ENCODE peak calls at places on chromosomes 2 and 18, in five cellular contexts. J is fibroblast of lung, D is progenitor cell of endocrine pancreas, A is cardiac fibroblast, U is NCI-H1436. M is an unnamed sample.

GRCh38 chr2:129884221-129884786 is 95.2 kb upstream of the RAB6C start:
- DNase-seq in J (no peak), D (peak; percentile 8), A (no peak), U (no peak), M (no peak)

GRCh38 chr18:21191596-21192307 is 50.3 kb upstream of the GREB1L start:
- DNase-seq in J (peak; percentile 46), D (peak; percentile 17), A (peak; percentile 78), U (peak; percentile 16), M (peak; percentile 47)

GRCh38 chr2:1655461-1655860 is 88.9 kb downstream of the PXDN start:
- DNase-seq in J (peak; percentile 39), D (no peak), A (peak; percentile 23), U (no peak), M (no peak)

GRCh38 chr2:57957238-57957637 is 89.4 kb upstream of the VRK2 start:
- DNase-seq in J (no peak), D (no peak), A (no peak), U (no peak), M (no peak)

GRCh38 chr2:53964987-53965687 is 5.7 kb downstream of the PSME4 start:
- DNase-seq in J (no peak), D (no peak), A (no peak), U (no peak), M (no peak)

GRCh38 chr2:181138816-181139215 is 158.4 kb downstream of the UBE2E3 start:
- DNase-seq in J (peak; percentile 21), D (no peak), A (peak; percentile 67), U (no peak), M (no peak)

GRCh38 chr2:238024986-238025385 is 35.8 kb upstream of the SCLY start:
- DNase-seq in J (peak; percentile 87), D (no peak), A (peak; percentile 65), U (no peak), M (no peak)

GRCh38 chr18:58314284-58314683 is 270.3 kb downstream of the NEDD4L start:
- DNase-seq in J (peak; percentile 96), D (no peak), A (peak; percentile 96), U (no peak), M (peak; percentile 13)

GRCh38 chr2:40093036-40093673 is 314.1 kb upstream of the THUMPD2 start:
- DNase-seq in J (peak; percentile 64), D (no peak), A (peak; percentile 43), U (no peak), M (no peak)

GRCh38 chr18:68735498-68736343 is 20.8 kb upstream of the TMX3 start:
- DNase-seq in J (peak; percentile 58), D (no peak), A (peak; percentile 81), U (peak; percentile 22), M (no peak)

GRCh38 chr2:109247812-109248211 is 118.8 kb downstream of the SH3RF3 start:
- DNase-seq in J (no peak), D (no peak), A (no peak), U (no peak), M (no peak)

GRCh38 chr18:23068692-23069305 is 66.5 kb upstream of the CABLES1 start:
- DNase-seq in J (no peak), D (no peak), A (no peak), U (no peak), M (no peak)

GRCh38 chr18:13878858-13879257 is 36.5 kb downstream of the MC2R start:
- DNase-seq in J (no peak), D (no peak), A (no peak), U (no peak), M (no peak)

GRCh38 chr2:158973511-158973956 is 5.1 kb downstream of the TANC1 start:
- DNase-seq in J (peak; percentile 39), D (no peak), A (no peak), U (peak; percentile 57), M (no peak)

GRCh38 chr18:7084766-7085080 is 32.9 kb downstream of the LAMA1 start:
- DNase-seq in J (peak; percentile 95), D (no peak), A (peak; percentile 91), U (no peak), M (no peak)

GRCh38 chr2:70670626-70671025 is 97.4 kb downstream of the ADD2 start:
- DNase-seq in J (no peak), D (no peak), A (no peak), U (no peak), M (no peak)

GRCh38 chr2:218216674-218217365 is at the start of gene ARPC2:
- DNase-seq in J (peak; percentile 95), D (peak; percentile 86), A (peak; percentile 94), U (peak; percentile 89), M (peak; percentile 94)

GRCh38 chr2:39488450-39488849 is 51.4 kb upstream of the MAP4K3 start:
- DNase-seq in J (peak; percentile 94), D (no peak), A (peak; percentile 95), U (no peak), M (no peak)

GRCh38 chr2:146481629-146482028 is 1363.2 kb upstream of the ACVR2A start:
- DNase-seq in J (peak; percentile 66), D (no peak), A (peak; percentile 43), U (no peak), M (no peak)

GRCh38 chr2:174593574-174594203 is 3.9 kb downstream of the WIPF1 start:
- DNase-seq in J (peak; percentile 91), D (no peak), A (peak; percentile 81), U (peak; percentile 48), M (no peak)

GRCh38 chr18:45686892-45687611 is 36.9 kb upstream of the SLC14A1 start:
- DNase-seq in J (no peak), D (no peak), A (no peak), U (no peak), M (no peak)

GRCh38 chr2:52127527-52127926 is 1095.6 kb upstream of the NRXN1 start:
- DNase-seq in J (no peak), D (no peak), A (no peak), U (no peak), M (no peak)